ENCODE peak calls at places on chromosomes 12 and 14, in five cellular contexts. One of them, this sample, is unnamed.

GRCh38 chr12:15774819-15775218 is 14.4 kb downstream of the EPS8 start:
- DNase-seq in suprapubic skin: no peak
- DNase-seq in uterus: no peak
- DNase-seq in SK-N-SH: no peak
- DNase-seq in heart right ventricle: no peak
- DNase-seq in this sample: no peak

GRCh38 chr12:104352106-104352713 is 48.7 kb downstream of the EID3 start:
- DNase-seq in heart right ventricle: no peak
- DNase-seq in uterus: no peak
- DNase-seq in suprapubic skin: no peak
- DNase-seq in SK-N-SH: no peak
- DNase-seq in this sample: no peak

GRCh38 chr12:26179829-26180228 is 15.5 kb upstream of the SSPN start:
- DNase-seq in SK-N-SH: no peak
- DNase-seq in heart right ventricle: no peak
- DNase-seq in uterus: no peak
- DNase-seq in suprapubic skin: no peak
- DNase-seq in this sample: no peak

GRCh38 chr14:76152333-76152681 is 585 bp downstream of the GPATCH2L start:
- DNase-seq in SK-N-SH: peak; percentile 64
- DNase-seq in heart right ventricle: peak; percentile 26
- DNase-seq in suprapubic skin: peak; percentile 86
- DNase-seq in uterus: peak; percentile 42
- DNase-seq in this sample: peak; percentile 80

GRCh38 chr12:62957233-62957953 is 22.4 kb upstream of the PPM1H start:
- DNase-seq in suprapubic skin: no peak
- DNase-seq in SK-N-SH: no peak
- DNase-seq in heart right ventricle: no peak
- DNase-seq in uterus: no peak
- DNase-seq in this sample: no peak

GRCh38 chr12:91225316-91225715 is 42.7 kb upstream of the DCN start:
- DNase-seq in uterus: no peak
- DNase-seq in suprapubic skin: no peak
- DNase-seq in SK-N-SH: no peak
- DNase-seq in heart right ventricle: no peak
- DNase-seq in this sample: no peak

GRCh38 chr12:67989184-67989965 is at the start of gene IFNG-AS1:
- DNase-seq in heart right ventricle: no peak
- DNase-seq in SK-N-SH: no peak
- DNase-seq in suprapubic skin: no peak
- DNase-seq in uterus: no peak
- DNase-seq in this sample: no peak

GRCh38 chr14:63713058-63713457 is 14.8 kb downstream of the SGPP1 start:
- DNase-seq in uterus: no peak
- DNase-seq in suprapubic skin: no peak
- DNase-seq in heart right ventricle: no peak
- DNase-seq in SK-N-SH: no peak
- DNase-seq in this sample: no peak

GRCh38 chr12:662541-663292 is 528 bp downstream of the NINJ2 start:
- DNase-seq in heart right ventricle: no peak
- DNase-seq in SK-N-SH: no peak
- DNase-seq in uterus: no peak
- DNase-seq in suprapubic skin: no peak
- DNase-seq in this sample: no peak

GRCh38 chr12:83092101-83092500 is 405.4 kb downstream of the TMTC2 start:
- DNase-seq in heart right ventricle: no peak
- DNase-seq in suprapubic skin: no peak
- DNase-seq in uterus: no peak
- DNase-seq in SK-N-SH: no peak
- DNase-seq in this sample: no peak

GRCh38 chr12:88650715-88651114 is 70.4 kb upstream of the KITLG start:
- DNase-seq in heart right ventricle: no peak
- DNase-seq in SK-N-SH: no peak
- DNase-seq in uterus: no peak
- DNase-seq in suprapubic skin: no peak
- DNase-seq in this sample: no peak

GRCh38 chr12:49866859-49867579 is 24.1 kb upstream of the BCDIN3D start:
- DNase-seq in uterus: peak; percentile 83
- DNase-seq in SK-N-SH: peak; percentile 89
- DNase-seq in heart right ventricle: peak; percentile 72
- DNase-seq in suprapubic skin: peak; percentile 89
- DNase-seq in this sample: peak; percentile 70

GRCh38 chr14:67416085-67416484 is 4.1 kb upstream of the PLEK2 start:
- DNase-seq in SK-N-SH: no peak
- DNase-seq in suprapubic skin: no peak
- DNase-seq in heart right ventricle: no peak
- DNase-seq in uterus: no peak
- DNase-seq in this sample: no peak

GRCh38 chr12:3200032-3200617 is 122.9 kb downstream of the TSPAN9 start:
- DNase-seq in heart right ventricle: peak; percentile 62
- DNase-seq in SK-N-SH: peak; percentile 94
- DNase-seq in suprapubic skin: no peak
- DNase-seq in uterus: peak; percentile 57
- DNase-seq in this sample: peak; percentile 23

GRCh38 chr12:4743046-4743445 is 22.8 kb downstream of the GALNT8 start:
- DNase-seq in suprapubic skin: no peak
- DNase-seq in SK-N-SH: no peak
- DNase-seq in heart right ventricle: no peak
- DNase-seq in uterus: no peak
- DNase-seq in this sample: no peak

GRCh38 chr12:49827351-49828099 is 688 bp downstream of the NCKAP5L start:
- DNase-seq in heart right ventricle: peak; percentile 78
- DNase-seq in suprapubic skin: no peak
- DNase-seq in uterus: peak; percentile 70
- DNase-seq in SK-N-SH: peak; percentile 85
- DNase-seq in this sample: peak; percentile 81

GRCh38 chr12:50985322-50985721 is 33.0 kb downstream of the HIGD1C start:
- DNase-seq in heart right ventricle: no peak
- DNase-seq in uterus: no peak
- DNase-seq in suprapubic skin: no peak
- DNase-seq in SK-N-SH: no peak
- DNase-seq in this sample: no peak

GRCh38 chr12:46629331-46630229 is 196.2 kb downstream of the SLC38A4 start:
- DNase-seq in suprapubic skin: no peak
- DNase-seq in SK-N-SH: no peak
- DNase-seq in uterus: no peak
- DNase-seq in heart right ventricle: no peak
- DNase-seq in this sample: no peak

GRCh38 chr12:112296183-112296582 is 86.0 kb downstream of the HECTD4 start:
- DNase-seq in uterus: no peak
- DNase-seq in SK-N-SH: no peak
- DNase-seq in heart right ventricle: no peak
- DNase-seq in suprapubic skin: no peak
- DNase-seq in this sample: no peak

GRCh38 chr12:127830730-127831129 is 436.2 kb upstream of the TMEM132C start:
- DNase-seq in uterus: no peak
- DNase-seq in SK-N-SH: no peak
- DNase-seq in suprapubic skin: no peak
- DNase-seq in heart right ventricle: no peak
- DNase-seq in this sample: no peak

GRCh38 chr14:104105071-104105821 is 19.7 kb downstream of the ASPG start:
- DNase-seq in suprapubic skin: peak; percentile 74
- DNase-seq in heart right ventricle: no peak
- DNase-seq in uterus: no peak
- DNase-seq in SK-N-SH: no peak
- DNase-seq in this sample: no peak

GRCh38 chr14:26839481-26839880 is 241.6 kb upstream of the NOVA1 start:
- DNase-seq in suprapubic skin: no peak
- DNase-seq in SK-N-SH: no peak
- DNase-seq in heart right ventricle: no peak
- DNase-seq in uterus: no peak
- DNase-seq in this sample: no peak

GRCh38 chr14:95026851-95027463 is 130.4 kb downstream of the DICER1 start:
- DNase-seq in heart right ventricle: no peak
- DNase-seq in SK-N-SH: no peak
- DNase-seq in suprapubic skin: no peak
- DNase-seq in uterus: no peak
- DNase-seq in this sample: no peak

GRCh38 chr12:87274594-87275245 is 754.5 kb downstream of the C12orf50 start:
- DNase-seq in suprapubic skin: no peak
- DNase-seq in uterus: no peak
- DNase-seq in SK-N-SH: peak; percentile 17
- DNase-seq in heart right ventricle: no peak
- DNase-seq in this sample: no peak

GRCh38 chr14:54047645-54048308 is 91.2 kb upstream of the BMP4 start:
- DNase-seq in uterus: no peak
- DNase-seq in SK-N-SH: no peak
- DNase-seq in heart right ventricle: no peak
- DNase-seq in suprapubic skin: no peak
- DNase-seq in this sample: no peak

GRCh38 chr12:57465030-57465746 is 5.6 kb downstream of the GLI1 start:
- DNase-seq in heart right ventricle: no peak
- DNase-seq in suprapubic skin: no peak
- DNase-seq in uterus: no peak
- DNase-seq in SK-N-SH: no peak
- DNase-seq in this sample: no peak

GRCh38 chr14:102819176-102819628 is 42.0 kb downstream of the TRAF3 start:
- DNase-seq in heart right ventricle: no peak
- DNase-seq in SK-N-SH: no peak
- DNase-seq in uterus: no peak
- DNase-seq in suprapubic skin: no peak
- DNase-seq in this sample: no peak

GRCh38 chr12:40157307-40157706 is 51.4 kb upstream of the SLC2A13 start:
- DNase-seq in heart right ventricle: no peak
- DNase-seq in SK-N-SH: no peak
- DNase-seq in suprapubic skin: no peak
- DNase-seq in uterus: no peak
- DNase-seq in this sample: no peak

GRCh38 chr12:104748790-104749189 is 209.3 kb downstream of the SLC41A2 start:
- DNase-seq in heart right ventricle: no peak
- DNase-seq in suprapubic skin: no peak
- DNase-seq in SK-N-SH: no peak
- DNase-seq in uterus: no peak
- DNase-seq in this sample: no peak

GRCh38 chr14:73661872-73662271 is 17.1 kb downstream of the DNAL1 start:
- DNase-seq in heart right ventricle: no peak
- DNase-seq in SK-N-SH: no peak
- DNase-seq in suprapubic skin: no peak
- DNase-seq in uterus: no peak
- DNase-seq in this sample: no peak

GRCh38 chr12:49288412-49288853 is 6.5 kb upstream of the PRPH start:
- DNase-seq in SK-N-SH: peak; percentile 76
- DNase-seq in heart right ventricle: no peak
- DNase-seq in uterus: peak; percentile 57
- DNase-seq in suprapubic skin: no peak
- DNase-seq in this sample: no peak

GRCh38 chr12:85949253-85949652 is 75.2 kb downstream of the NTS start:
- DNase-seq in uterus: no peak
- DNase-seq in suprapubic skin: no peak
- DNase-seq in heart right ventricle: no peak
- DNase-seq in SK-N-SH: no peak
- DNase-seq in this sample: no peak

GRCh38 chr14:93693914-93694313 is 94.4 kb downstream of the PRIMA1 start:
- DNase-seq in SK-N-SH: no peak
- DNase-seq in heart right ventricle: no peak
- DNase-seq in uterus: no peak
- DNase-seq in suprapubic skin: no peak
- DNase-seq in this sample: no peak

GRCh38 chr12:6450091-6450868 is 1.6 kb upstream of the TAPBPL start:
- DNase-seq in heart right ventricle: no peak
- DNase-seq in suprapubic skin: no peak
- DNase-seq in uterus: no peak
- DNase-seq in SK-N-SH: no peak
- DNase-seq in this sample: no peak

GRCh38 chr14:51521764-51522163 is 129.9 kb upstream of the FRMD6 start:
- DNase-seq in uterus: no peak
- DNase-seq in suprapubic skin: no peak
- DNase-seq in SK-N-SH: no peak
- DNase-seq in heart right ventricle: no peak
- DNase-seq in this sample: no peak

GRCh38 chr12:93884794-93885460 is 207.8 kb downstream of the CRADD start:
- DNase-seq in uterus: no peak
- DNase-seq in heart right ventricle: no peak
- DNase-seq in SK-N-SH: no peak
- DNase-seq in suprapubic skin: no peak
- DNase-seq in this sample: no peak

GRCh38 chr14:60655114-60655897 is 6.0 kb upstream of the SIX1 start:
- DNase-seq in suprapubic skin: no peak
- DNase-seq in uterus: no peak
- DNase-seq in SK-N-SH: peak; percentile 41
- DNase-seq in heart right ventricle: no peak
- DNase-seq in this sample: no peak

GRCh38 chr14:21825147-21825743 is 151.6 kb upstream of the OR4E1 start:
- DNase-seq in SK-N-SH: peak; percentile 26
- DNase-seq in heart right ventricle: no peak
- DNase-seq in suprapubic skin: no peak
- DNase-seq in uterus: no peak
- DNase-seq in this sample: no peak
- TF ChIP-seq CTCF in SK-N-SH: peak; percentile 54
- TF ChIP-seq CTCF in heart right ventricle: no peak
- TF ChIP-seq CTCF in suprapubic skin: peak; percentile 5
- TF ChIP-seq CTCF in uterus: no peak
- TF ChIP-seq CTCF in this sample: no peak

DNA sequence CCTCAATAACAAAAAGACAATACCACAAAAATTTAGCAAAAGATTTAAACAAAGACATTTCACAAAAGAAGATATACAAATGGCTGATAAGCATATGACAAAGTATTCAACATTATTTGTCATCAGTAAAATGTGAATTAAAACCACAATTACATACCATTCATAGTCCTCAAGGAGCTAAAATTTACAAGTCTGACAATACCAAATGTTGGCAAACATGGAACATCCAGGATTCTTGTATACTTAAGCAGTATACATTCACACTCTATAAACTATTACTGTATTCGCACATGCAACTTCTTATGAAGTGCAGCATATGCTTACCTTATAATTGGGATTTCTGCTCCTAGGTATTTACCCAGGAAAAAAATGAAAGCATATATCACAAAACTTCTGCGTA is 49.7 kb upstream of the BDKRB2 start:
- DNase-seq in suprapubic skin: no peak
- DNase-seq in heart right ventricle: no peak
- DNase-seq in uterus: no peak
- DNase-seq in SK-N-SH: no peak
- DNase-seq in this sample: no peak
- H3K4me3 ChIP-seq in suprapubic skin: no peak overlapping the region
- H3K4me3 ChIP-seq in heart right ventricle: no peak overlapping the region
- H3K4me3 ChIP-seq in uterus: no peak overlapping the region
- H3K4me3 ChIP-seq in SK-N-SH: no peak overlapping the region
- H3K4me3 ChIP-seq in this sample: no peak overlapping the region

GRCh38 chr12:65685514-65685913 is 138.8 kb upstream of the HMGA2 start:
- DNase-seq in uterus: no peak
- DNase-seq in heart right ventricle: no peak
- DNase-seq in SK-N-SH: peak; percentile 7
- DNase-seq in suprapubic skin: no peak
- DNase-seq in this sample: no peak
- TF ChIP-seq CTCF in uterus: peak; percentile 7
- TF ChIP-seq CTCF in heart right ventricle: no peak
- TF ChIP-seq CTCF in SK-N-SH: peak; percentile 68
- TF ChIP-seq CTCF in suprapubic skin: no peak
- TF ChIP-seq CTCF in this sample: peak; percentile 34

GRCh38 chr14:31022386-31022785 is 3.1 kb upstream of the AP4S1 start:
- DNase-seq in uterus: no peak
- DNase-seq in suprapubic skin: no peak
- DNase-seq in SK-N-SH: no peak
- DNase-seq in heart right ventricle: no peak
- DNase-seq in this sample: no peak
- H3K4me3 ChIP-seq in uterus: no peak overlapping the region
- H3K4me3 ChIP-seq in suprapubic skin: no peak overlapping the region
- H3K4me3 ChIP-seq in SK-N-SH: no peak overlapping the region
- H3K4me3 ChIP-seq in heart right ventricle: no peak overlapping the region
- H3K4me3 ChIP-seq in this sample: no peak overlapping the region

GRCh38 chr14:36525746-36526099 is 5.7 kb upstream of the NKX2-1 start:
- DNase-seq in SK-N-SH: no peak
- DNase-seq in uterus: no peak
- DNase-seq in suprapubic skin: no peak
- DNase-seq in heart right ventricle: no peak
- DNase-seq in this sample: no peak
- TF ChIP-seq CTCF in SK-N-SH: no peak
- TF ChIP-seq CTCF in uterus: no peak
- TF ChIP-seq CTCF in suprapubic skin: no peak
- TF ChIP-seq CTCF in heart right ventricle: no peak
- TF ChIP-seq CTCF in this sample: no peak

This sample was measured in dorsolateral prefrontal cortex.